ENCODE peak calls at places on chromosomes 6 and 20, in five cellular contexts. Z is foreskin fibroblast, F is BJ, W is AG04450, T is heart left ventricle. H is an unnamed sample.

GRCh38 chr20:37943033-37943432 is 40.1 kb downstream of the VSTM2L start:
- DNase-seq in Z (no peak), F (no peak), W (no peak), T (peak; percentile 14), H (no peak)

GRCh38 chr6:112939543-112939942 is 592.4 kb downstream of the RFPL4B start:
- DNase-seq in Z (peak; percentile 57), F (no peak), W (no peak), T (no peak), H (peak; percentile 83)

GRCh38 chr20:51385941-51386530 is 156.5 kb downstream of the NFATC2 start:
- DNase-seq in Z (peak; percentile 64), F (no peak), W (no peak), T (no peak), H (no peak)

GRCh38 chr20:10622657-10623418 is 51.0 kb downstream of the JAG1 start:
- DNase-seq in Z (no peak), F (no peak), W (no peak), T (no peak), H (no peak)

GRCh38 chr6:167649486-167649885 is 177.2 kb upstream of the AFDN start:
- DNase-seq in Z (no peak), F (no peak), W (no peak), T (no peak), H (no peak)

GRCh38 chr20:53550590-53551187 is 43.0 kb downstream of the ZNF217 start:
- DNase-seq in Z (no peak), F (no peak), W (no peak), T (no peak), H (no peak)

GRCh38 chr20:56504373-56505005 is 20.1 kb upstream of the FAM209A start:
- DNase-seq in Z (no peak), F (no peak), W (no peak), T (no peak), H (no peak)

GRCh38 chr20:10646886-10647420 is 26.8 kb downstream of the JAG1 start:
- DNase-seq in Z (no peak), F (no peak), W (no peak), T (no peak), H (no peak)

GRCh38 chr6:118188561-118188960 is 281.5 kb downstream of the SLC35F1 start:
- DNase-seq in Z (no peak), F (no peak), W (no peak), T (no peak), H (no peak)

GRCh38 chr20:9995514-9996272 is 39.1 kb upstream of the ANKEF1 start:
- DNase-seq in Z (no peak), F (no peak), W (no peak), T (no peak), H (no peak)

GRCh38 chr20:20233041-20233514 is 134.8 kb upstream of the INSM1 start:
- DNase-seq in Z (no peak), F (no peak), W (no peak), T (no peak), H (no peak)

GRCh38 chr20:8299921-8300320 is 167.9 kb downstream of the PLCB1 start:
- DNase-seq in Z (peak; percentile 57), F (no peak), W (no peak), T (no peak), H (no peak)

GRCh38 chr6:122187186-122187585 is 212.3 kb upstream of the HSF2 start:
- DNase-seq in Z (no peak), F (no peak), W (no peak), T (no peak), H (no peak)

GRCh38 chr6:43070028-43070632 is 6.0 kb upstream of the PTK7 start:
- DNase-seq in Z (peak; percentile 84), F (no peak), W (no peak), T (no peak), H (no peak)

GRCh38 chr6:7777062-7777461 is 51.2 kb downstream of the BMP6 start:
- DNase-seq in Z (no peak), F (no peak), W (no peak), T (no peak), H (no peak)

GRCh38 chr20:2816583-2817340 is 598 bp downstream of the TMEM239 start:
- DNase-seq in Z (no peak), F (no peak), W (no peak), T (no peak), H (no peak)

GRCh38 chr6:72861059-72861458 is 239.2 kb downstream of the KCNQ5 start:
- DNase-seq in Z (peak; percentile 16), F (no peak), W (no peak), T (no peak), H (no peak)

GRCh38 chr6:34414999-34415858 is 10.6 kb downstream of the RPS10 start:
- DNase-seq in Z (peak; percentile 68), F (no peak), W (no peak), T (no peak), H (peak; percentile 36)

GRCh38 chr20:51420111-51420510 is 122.4 kb downstream of the NFATC2 start:
- DNase-seq in Z (peak; percentile 53), F (no peak), W (no peak), T (no peak), H (no peak)

GRCh38 chr20:46578745-46579144 is 28.3 kb upstream of the OCSTAMP start:
- DNase-seq in Z (no peak), F (no peak), W (no peak), T (no peak), H (no peak)

GRCh38 chr6:44002591-44003344 is 124.5 kb downstream of the MRPL14 start:
- DNase-seq in Z (peak; percentile 76), F (no peak), W (no peak), T (peak; percentile 76), H (peak; percentile 81)

GRCh38 chr6:92979281-92979680 is 440.1 kb downstream of the EPHA7 start:
- DNase-seq in Z (no peak), F (no peak), W (no peak), T (no peak), H (peak; percentile 5)

GRCh38 chr6:43762410-43762768 is 7.6 kb upstream of the VEGFA start:
- DNase-seq in Z (no peak), F (no peak), W (no peak), T (no peak), H (no peak)

GRCh38 chr6:50591135-50591534 is 122.2 kb upstream of the TFAP2D start:
- DNase-seq in Z (no peak), F (no peak), W (no peak), T (no peak), H (no peak)

GRCh38 chr6:135181333-135182119 is 418 bp downstream of the MYB start:
- DNase-seq in Z (peak; percentile 37), F (no peak), W (no peak), T (peak; percentile 57), H (no peak)

DNA sequence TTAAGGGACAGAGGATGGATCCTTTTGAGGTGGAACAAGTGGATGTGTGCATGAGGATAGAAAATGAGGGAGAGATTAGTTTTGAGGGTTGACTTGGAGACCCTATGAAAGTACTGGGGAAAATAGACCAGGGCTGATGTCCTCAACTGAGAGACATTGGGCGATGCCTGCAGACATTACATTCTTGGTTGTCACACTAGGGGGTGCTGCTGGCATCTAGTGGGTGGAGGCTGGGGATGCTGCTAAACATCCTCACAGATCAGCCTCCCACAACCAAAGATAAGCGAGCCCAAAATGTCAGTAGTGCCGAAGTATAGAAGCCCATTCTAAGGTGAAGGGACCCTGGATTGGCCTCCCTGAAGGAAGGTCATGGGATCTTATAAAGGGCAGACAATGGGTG is 63.3 kb downstream of the MOCS1 start:
- DNase-seq in Z (no peak), F (no peak), W (no peak), T (no peak), H (no peak)
- TF ChIP-seq CTCF in Z (no peak), F (no peak), W (no peak), T (no peak), H (peak; percentile 19)

GRCh38 chr6:156993713-156994112 is 216.5 kb downstream of the ARID1B start:
- DNase-seq in Z (no peak), F (no peak), W (no peak), T (no peak), H (no peak)
- H3K4me3 ChIP-seq in Z (no peak overlapping the region), F (no peak overlapping the region), W (no peak overlapping the region), T (no peak overlapping the region), H (no peak overlapping the region)

GRCh38 chr20:1528811-1529210 is 28.7 kb downstream of the SIRPD start:
- DNase-seq in Z (peak; percentile 46), F (no peak), W (no peak), T (no peak), H (no peak)

GRCh38 chr20:1537731-1538058 is 19.8 kb downstream of the SIRPD start:
- DNase-seq in Z (no peak), F (no peak), W (no peak), T (peak; percentile 66), H (no peak)

GRCh38 chr20:1536893-1537730 is 20.4 kb downstream of the SIRPD start:
- DNase-seq in Z (no peak), F (no peak), W (no peak), T (peak; percentile 61), H (no peak)

GRCh38 chr20:1535420-1536175 is 21.9 kb downstream of the SIRPD start:
- DNase-seq in Z (no peak), F (no peak), W (no peak), T (no peak), H (no peak)

GRCh38 chr20:1533059-1533458 is 24.4 kb downstream of the SIRPD start:
- DNase-seq in Z (no peak), F (no peak), W (no peak), T (no peak), H (no peak)
- TF ChIP-seq CTCF in Z (no peak), F (no peak), W (no peak), T (no peak), H (no peak)

GRCh38 chr20:4720121-4720976 is 1.4 kb upstream of the PRND start:
- DNase-seq in Z (peak; percentile 90), F (peak; percentile 46), W (peak; percentile 43), T (peak; percentile 83), H (no peak)
- H3K4me3 ChIP-seq in Z (no peak overlapping the region), F (no peak overlapping the region), W (no peak overlapping the region), T (peak overlapping the region; percentile 15), H (no peak overlapping the region)

DNA sequence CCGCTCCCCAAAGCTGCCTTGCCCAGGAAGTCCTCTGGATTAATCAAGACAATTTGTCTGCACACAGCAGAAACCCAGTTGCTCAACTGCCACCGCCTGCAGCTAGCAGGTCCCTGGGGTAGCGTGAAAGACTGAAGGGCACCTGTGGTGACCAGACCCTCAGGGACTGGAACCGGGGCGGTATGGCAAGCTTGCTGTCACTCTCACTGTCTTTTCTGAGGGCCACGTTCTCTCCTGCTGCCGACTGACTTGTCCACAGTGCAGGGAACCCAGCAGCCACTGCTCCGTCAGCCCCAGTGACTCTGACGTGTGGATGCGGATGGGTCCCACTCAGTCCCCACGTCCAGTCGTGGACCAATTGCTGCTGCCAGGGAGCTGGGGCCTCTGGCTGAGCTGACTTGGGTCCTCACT is 72.8 kb upstream of the PMEPA1 start:
- DNase-seq in Z (no peak), F (no peak), W (no peak), T (no peak), H (no peak)
- TF ChIP-seq CTCF in Z (no peak), F (no peak), W (no peak), T (no peak), H (no peak)

GRCh38 chr6:137487947-137488735 is 6.1 kb downstream of the OLIG3 start:
- DNase-seq in Z (no peak), F (no peak), W (no peak), T (no peak), H (no peak)
- H3K4me3 ChIP-seq in Z (no peak overlapping the region), F (no peak overlapping the region), W (no peak overlapping the region), T (no peak overlapping the region), H (no peak overlapping the region)

GRCh38 chr6:12586696-12587095 is 129.9 kb upstream of the PHACTR1 start:
- DNase-seq in Z (no peak), F (no peak), W (no peak), T (no peak), H (no peak)
- TF ChIP-seq CTCF in Z (no peak), F (no peak), W (no peak), T (no peak), H (no peak)

GRCh38 chr6:5259428-5259827 is 1.3 kb downstream of the LYRM4 start:
- DNase-seq in Z (no peak), F (no peak), W (no peak), T (no peak), H (no peak)
- H3K4me3 ChIP-seq in Z (peak overlapping the region; percentile 85), F (peak overlapping the region; percentile 54), W (peak overlapping the region; percentile 14), T (peak overlapping the region; percentile 69), H (no peak overlapping the region)